ENCODE peak calls at places on chromosomes 1 and 21, in five cellular contexts. U is body of pancreas, M is stomach, Y is Peyer's patch, C is tibial nerve. E is an unnamed sample.

GRCh38 chr1:1198423-1199140 is 7.8 kb downstream of the TNFRSF18 start:
- DNase-seq in U (no peak), M (no peak), Y (no peak), C (no peak), E (no peak)

GRCh38 chr1:61742620-61743431 is 546 bp downstream of the PATJ start:
- DNase-seq in U (peak), M (peak), Y (no peak), C (peak), E (no peak)

GRCh38 chr1:33094971-33095604 is 14.1 kb downstream of the AZIN2 start:
- DNase-seq in U (peak), M (peak), Y (no peak), C (peak), E (peak)

GRCh38 chr1:19203440-19203839 is 6.6 kb downstream of the UBR4 start:
- DNase-seq in U (peak), M (peak), Y (no peak), C (no peak), E (peak)

GRCh38 chr1:22592051-22592450 is 28.8 kb downstream of the EPHA8 start:
- DNase-seq in U (no peak), M (no peak), Y (no peak), C (no peak), E (no peak)

GRCh38 chr1:3669421-3669821 is 17.1 kb downstream of the TP73 start:
- DNase-seq in U (no peak), M (no peak), Y (peak), C (no peak), E (no peak)

GRCh38 chr1:21825393-21825792 is 13.3 kb downstream of the LDLRAD2 start:
- DNase-seq in U (no peak), M (no peak), Y (no peak), C (no peak), E (no peak)

GRCh38 chr1:19981170-19981506 is 1.7 kb upstream of the PLA2G2A start:
- DNase-seq in U (no peak), M (no peak), Y (no peak), C (no peak), E (no peak)

GRCh38 chr1:115491303-115492018 is 150.3 kb upstream of the VANGL1 start:
- DNase-seq in U (no peak), M (no peak), Y (no peak), C (no peak), E (no peak)

GRCh38 chr21:31456201-31456600 is 112.1 kb upstream of the TIAM1 start:
- DNase-seq in U (no peak), M (no peak), Y (no peak), C (no peak), E (no peak)

GRCh38 chr1:163036661-163037060 is 32.5 kb upstream of the RGS4 start:
- DNase-seq in U (no peak), M (no peak), Y (no peak), C (no peak), E (no peak)

GRCh38 chr1:105556266-105556665 is 1500.2 kb upstream of the PRMT6 start:
- DNase-seq in U (no peak), M (no peak), Y (no peak), C (no peak), E (no peak)

GRCh38 chr1:43053040-43053439 is 94.4 kb upstream of the SLC2A1 start:
- DNase-seq in U (no peak), M (no peak), Y (no peak), C (no peak), E (no peak)

GRCh38 chr1:203026666-203027663 is 674 bp downstream of the PPFIA4 start:
- DNase-seq in U (no peak), M (peak), Y (peak), C (no peak), E (no peak)

GRCh38 chr1:209585672-209586071 is 2.2 kb downstream of the CAMK1G start:
- DNase-seq in U (peak), M (peak), Y (peak), C (no peak), E (no peak)

GRCh38 chr1:2523891-2524609 is 2.3 kb downstream of the PANK4 start:
- DNase-seq in U (no peak), M (no peak), Y (no peak), C (no peak), E (no peak)

GRCh38 chr21:25895565-25896205 is 160.9 kb downstream of the GABPA start:
- DNase-seq in U (no peak), M (no peak), Y (no peak), C (peak), E (peak)

GRCh38 chr1:33516891-33517550 is 44.6 kb downstream of the ZSCAN20 start:
- DNase-seq in U (no peak), M (no peak), Y (no peak), C (no peak), E (no peak)

GRCh38 chr1:168220470-168220871 is 5.3 kb upstream of the SFT2D2 start:
- DNase-seq in U (no peak), M (no peak), Y (no peak), C (no peak), E (peak)
- TF ChIP-seq POLR2A in U (no peak), M (no peak), Y (no peak), C (no peak), E (no peak)

GRCh38 chr1:154493276-154493675 is 8.7 kb upstream of the TDRD10 start:
- DNase-seq in U (no peak), M (no peak), Y (no peak), C (no peak), E (no peak)
- TF ChIP-seq POLR2A in U (no peak), M (no peak), Y (no peak), C (no peak), E (no peak)

DNA sequence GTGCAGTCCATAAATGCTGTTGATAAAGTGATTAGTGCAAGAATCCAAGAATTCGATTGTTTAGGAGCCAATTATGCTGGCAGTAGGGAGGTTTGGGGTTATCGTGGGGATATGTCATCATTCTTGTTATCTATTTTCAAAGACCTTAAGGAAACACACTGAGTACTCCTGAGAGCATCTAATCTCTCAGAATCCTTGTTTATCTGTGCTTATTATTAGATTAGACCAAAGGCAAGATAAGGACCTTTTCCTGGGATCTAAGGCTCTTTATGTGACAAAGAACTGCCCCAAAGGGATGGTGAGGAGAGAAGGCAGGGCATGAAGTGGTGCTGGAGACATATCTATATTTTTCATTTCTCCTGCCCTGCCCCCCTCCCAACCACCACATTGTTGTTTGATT is 139.1 kb downstream of the TSEN15 start:
- DNase-seq in U (no peak), M (no peak), Y (no peak), C (no peak), E (no peak)
- TF ChIP-seq POLR2A in U (no peak), M (no peak), Y (no peak), C (no peak), E (no peak)

GRCh38 chr21:43968410-43969114 is 43.5 kb upstream of the TRAPPC10 start:
- DNase-seq in U (no peak), M (no peak), Y (no peak), C (no peak), E (no peak)

GRCh38 chr21:43969115-43969444 is 43.0 kb upstream of the TRAPPC10 start:
- DNase-seq in U (no peak), M (no peak), Y (no peak), C (no peak), E (no peak)

GRCh38 chr21:43967981-43968380 is 44.1 kb upstream of the TRAPPC10 start:
- DNase-seq in U (no peak), M (no peak), Y (no peak), C (no peak), E (no peak)

GRCh38 chr21:43966946-43967512 is 45.1 kb upstream of the TRAPPC10 start:
- DNase-seq in U (no peak), M (no peak), Y (no peak), C (no peak), E (no peak)

GRCh38 chr21:43965911-43966585 is 46.1 kb upstream of the TRAPPC10 start:
- DNase-seq in U (no peak), M (no peak), Y (no peak), C (no peak), E (no peak)
- TF ChIP-seq POLR2A in U (no peak), M (no peak), Y (no peak), C (no peak), E (no peak)

GRCh38 chr1:156114919-156115513 is 505 bp downstream of the LMNA start:
- DNase-seq in U (peak), M (peak), Y (peak), C (no peak), E (peak)
- TF ChIP-seq POLR2A in U (no peak), M (no peak), Y (no peak), C (no peak), E (peak)

GRCh38 chr1:36805979-36806640 is 228.2 kb downstream of the GRIK3 start:
- DNase-seq in U (no peak), M (no peak), Y (no peak), C (no peak), E (no peak)
- TF ChIP-seq POLR2A in U (no peak), M (no peak), Y (no peak), C (no peak), E (no peak)

GRCh38 chr1:160620942-160621632 is 25.8 kb downstream of the SLAMF1 start:
- DNase-seq in U (no peak), M (no peak), Y (no peak), C (no peak), E (no peak)

GRCh38 chr1:160621633-160622413 is 25.0 kb downstream of the SLAMF1 start:
- DNase-seq in U (no peak), M (no peak), Y (no peak), C (no peak), E (no peak)

GRCh38 chr1:160618763-160619274 is 28.0 kb downstream of the SLAMF1 start:
- DNase-seq in U (no peak), M (no peak), Y (no peak), C (no peak), E (peak)

GRCh38 chr1:160618327-160618726 is 28.5 kb downstream of the SLAMF1 start:
- DNase-seq in U (no peak), M (no peak), Y (no peak), C (no peak), E (no peak)

GRCh38 chr1:160619742-160620277 is 27.0 kb downstream of the SLAMF1 start:
- DNase-seq in U (no peak), M (no peak), Y (no peak), C (no peak), E (no peak)
- TF ChIP-seq POLR2A in U (no peak), M (no peak), Y (no peak), C (no peak), E (no peak)

DNA sequence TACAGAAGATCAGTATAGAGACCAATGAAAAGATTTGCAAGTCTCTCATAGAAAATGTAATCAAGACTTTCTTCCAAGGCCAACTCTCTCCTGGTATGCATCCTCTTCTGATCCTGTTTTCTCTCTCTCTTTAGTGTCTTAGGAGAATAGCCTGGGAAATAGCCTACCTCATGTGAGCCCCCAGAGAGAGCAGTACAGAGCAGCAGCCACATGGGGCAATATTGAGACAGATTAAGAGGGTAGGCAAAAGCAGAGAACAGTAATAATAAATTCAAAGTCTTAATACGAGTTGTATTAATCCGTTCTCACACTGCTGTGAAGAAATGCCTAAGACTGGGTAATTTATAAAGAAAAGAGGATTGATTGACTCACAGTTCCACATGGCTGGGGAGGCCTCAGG is 61.4 kb downstream of the RNASEL start:
- DNase-seq in U (no peak), M (no peak), Y (no peak), C (no peak), E (no peak)
- TF ChIP-seq POLR2A in U (no peak), M (no peak), Y (no peak), C (no peak), E (no peak)

DNA sequence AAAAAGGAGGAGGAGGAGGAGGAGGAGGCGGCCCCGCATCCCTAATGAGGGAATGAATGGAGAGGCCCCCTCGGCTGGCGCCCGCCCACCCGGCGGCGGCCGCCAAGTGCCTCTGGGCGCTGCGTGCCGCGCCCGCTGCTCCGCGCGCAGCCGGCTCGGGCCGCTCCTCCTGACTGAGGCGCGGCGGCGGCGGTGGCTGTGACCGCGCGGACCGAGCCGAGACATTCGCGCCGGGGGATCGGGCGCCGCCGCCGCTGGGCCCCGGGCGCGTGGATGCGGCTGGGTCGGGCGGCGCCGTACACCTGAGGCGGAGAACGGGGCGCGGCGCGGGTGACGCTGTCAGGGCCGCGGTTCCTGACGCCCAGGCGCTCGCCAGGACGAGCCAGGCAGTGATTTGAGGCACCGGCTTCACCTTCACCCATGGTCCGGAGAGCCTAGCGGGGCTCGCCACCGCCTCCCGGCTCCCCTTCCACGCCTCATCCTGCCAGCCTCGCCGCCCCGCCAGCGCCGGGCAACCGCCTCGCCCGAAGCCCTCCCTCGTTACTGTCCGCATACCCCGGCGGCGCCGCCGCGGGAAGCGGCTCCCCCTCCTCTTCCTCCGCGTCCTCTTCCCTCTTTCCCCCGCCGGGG is at the start of gene MARK1:
- DNase-seq in U (peak), M (peak), Y (peak), C (peak), E (no peak)
- TF ChIP-seq POLR2A in U (peak), M (no peak), Y (no peak), C (no peak), E (no peak)

GRCh38 chr1:221072214-221072613 is 193.0 kb downstream of the HLX start:
- DNase-seq in U (no peak), M (no peak), Y (no peak), C (no peak), E (no peak)

GRCh38 chr1:221069956-221070355 is 190.7 kb downstream of the HLX start:
- DNase-seq in U (no peak), M (no peak), Y (no peak), C (no peak), E (no peak)

GRCh38 chr1:221071761-221072160 is 192.5 kb downstream of the HLX start:
- DNase-seq in U (no peak), M (no peak), Y (no peak), C (no peak), E (no peak)

GRCh38 chr1:221074325-221074724 is 195.1 kb downstream of the HLX start:
- DNase-seq in U (no peak), M (no peak), Y (no peak), C (no peak), E (no peak)

GRCh38 chr1:221069178-221069903 is 190.1 kb downstream of the HLX start:
- DNase-seq in U (no peak), M (no peak), Y (no peak), C (no peak), E (no peak)
- TF ChIP-seq POLR2A in U (no peak), M (no peak), Y (no peak), C (no peak), E (no peak)

E was measured in erythroblast.